ENCODE peak calls at places on chromosomes 13 and 19, in six cellular contexts. A is heart right ventricle, L is hepatocyte, W is uterus, Z is cardiac muscle cell, N is colonic mucosa. S is an unnamed sample.

GRCh38 chr19:40466219-40467006 is at the start of gene SPTBN4:
- DNase-seq in A (peak; percentile 22), L (peak; percentile 12), W (peak; percentile 40), Z (no peak), N (peak; percentile 37), S (peak; percentile 72)

GRCh38 chr19:41951686-41952172 is 7.4 kb downstream of the RABAC1 start:
- DNase-seq in A (peak; percentile 71), L (peak; percentile 87), W (peak; percentile 74), Z (peak; percentile 74), N (peak; percentile 91), S (peak; percentile 88)

GRCh38 chr19:33868076-33868735 is 71.5 kb downstream of the KCTD15 start:
- DNase-seq in A (no peak), L (no peak), W (no peak), Z (peak; percentile 3), N (no peak), S (no peak)

GRCh38 chr19:42471554-42472249 is 29.0 kb upstream of the CXCL17 start:
- DNase-seq in A (no peak), L (no peak), W (no peak), Z (peak; percentile 58), N (peak; percentile 68), S (no peak)

GRCh38 chr19:33580645-33581037 is 41.1 kb upstream of the CHST8 start:
- DNase-seq in A (no peak), L (no peak), W (no peak), Z (no peak), N (no peak), S (no peak)

GRCh38 chr19:54456423-54457373 is 6.9 kb downstream of the LENG9 start:
- DNase-seq in A (no peak), L (peak; percentile 5), W (no peak), Z (no peak), N (no peak), S (peak; percentile 49)

GRCh38 chr19:17441241-17442135 is 7.0 kb downstream of the TMEM221 start:
- DNase-seq in A (no peak), L (no peak), W (no peak), Z (peak; percentile 41), N (no peak), S (no peak)

GRCh38 chr13:91132381-91132780 is 215.1 kb upstream of the MIR17HG start:
- DNase-seq in A (no peak), L (no peak), W (no peak), Z (no peak), N (no peak), S (no peak)

GRCh38 chr19:2083174-2083854 is 12.8 kb downstream of the MOB3A start:
- DNase-seq in A (peak; percentile 50), L (no peak), W (peak; percentile 25), Z (no peak), N (no peak), S (no peak)

GRCh38 chr19:11942843-11943108 is 17.9 kb downstream of the ZNF700 start:
- DNase-seq in A (no peak), L (no peak), W (no peak), Z (no peak), N (no peak), S (no peak)

GRCh38 chr13:111153977-111154332 is 38.8 kb downstream of the ARHGEF7 start:
- DNase-seq in A (no peak), L (no peak), W (no peak), Z (no peak), N (peak; percentile 52), S (no peak)

GRCh38 chr13:27583645-27584044 is 36.7 kb downstream of the LNX2 start:
- DNase-seq in A (no peak), L (no peak), W (no peak), Z (peak; percentile 41), N (no peak), S (no peak)

GRCh38 chr13:51425410-51426042 is 27.3 kb downstream of the INTS6 start:
- DNase-seq in A (no peak), L (peak; percentile 10), W (no peak), Z (peak; percentile 67), N (no peak), S (no peak)

GRCh38 chr13:26128676-26129075 is 76.9 kb upstream of the SHISA2 start:
- DNase-seq in A (no peak), L (no peak), W (no peak), Z (no peak), N (no peak), S (no peak)

GRCh38 chr19:1041835-1042685 is 2.2 kb downstream of the ABCA7 start:
- DNase-seq in A (no peak), L (no peak), W (no peak), Z (no peak), N (peak; percentile 82), S (peak; percentile 88)

GRCh38 chr19:38617283-38617763 is 430 bp downstream of the MAP4K1 start:
- DNase-seq in A (no peak), L (no peak), W (no peak), Z (no peak), N (no peak), S (no peak)

GRCh38 chr19:20478936-20479335 is 86.6 kb downstream of the ZNF737 start:
- DNase-seq in A (no peak), L (no peak), W (no peak), Z (no peak), N (no peak), S (no peak)

GRCh38 chr19:55563261-55563690 is 17.4 kb downstream of the ZNF579 start:
- DNase-seq in A (peak; percentile 77), L (peak; percentile 76), W (peak; percentile 84), Z (peak; percentile 66), N (no peak), S (peak; percentile 84)

GRCh38 chr19:1847684-1848398 is 442 bp downstream of the REXO1 start:
- DNase-seq in A (no peak), L (peak; percentile 87), W (no peak), Z (peak; percentile 64), N (peak; percentile 63), S (peak; percentile 40)

GRCh38 chr13:87123987-87124784 is 547.0 kb upstream of the SLITRK5 start:
- DNase-seq in A (peak; percentile 7), L (peak; percentile 69), W (no peak), Z (peak; percentile 95), N (no peak), S (no peak)

GRCh38 chr13:67859904-67860303 is 629.8 kb upstream of the PCDH9 start:
- DNase-seq in A (no peak), L (no peak), W (no peak), Z (no peak), N (no peak), S (no peak)

GRCh38 chr19:13370948-13371347 is 135.3 kb downstream of the CACNA1A start:
- DNase-seq in A (no peak), L (no peak), W (no peak), Z (no peak), N (no peak), S (no peak)

GRCh38 chr13:113903912-113904311 is 40.0 kb upstream of the GAS6 start:
- DNase-seq in A (no peak), L (no peak), W (no peak), Z (no peak), N (peak; percentile 5), S (no peak)

GRCh38 chr19:13277104-13277809 is 127.0 kb downstream of the IER2 start:
- DNase-seq in A (peak; percentile 67), L (peak; percentile 80), W (peak; percentile 38), Z (peak; percentile 82), N (peak; percentile 78), S (peak; percentile 28)

GRCh38 chr19:57583104-57583520 is 833 bp upstream of the ZIK1 start:
- DNase-seq in A (no peak), L (no peak), W (no peak), Z (no peak), N (no peak), S (no peak)

GRCh38 chr19:57587529-57587928 is 3.6 kb downstream of the ZIK1 start:
- DNase-seq in A (no peak), L (no peak), W (no peak), Z (peak; percentile 20), N (no peak), S (no peak)

GRCh38 chr19:57578487-57579205 is at the start of gene ZNF416:
- DNase-seq in A (peak; percentile 99), L (peak; percentile 99), W (peak; percentile 97), Z (peak; percentile 99), N (peak; percentile 98), S (peak; percentile 98)

GRCh38 chr19:57583521-57584416 is at the start of gene ZIK1:
- DNase-seq in A (peak; percentile 96), L (peak; percentile 94), W (peak; percentile 88), Z (peak; percentile 95), N (peak; percentile 86), S (peak; percentile 92)
- H3K9me3 ChIP-seq in A (peaks cover 10% of the 10 kb centered on the region), L (no peaks in the 10 kb centered on the region), W (no peaks in the 10 kb centered on the region), Z (no peaks in the 10 kb centered on the region), N (no peaks in the 10 kb centered on the region), S (peaks cover 41% of the 10 kb centered on the region)

GRCh38 chr19:44954278-44954648 is 917 bp upstream of the CLPTM1 start:
- DNase-seq in A (no peak), L (no peak), W (no peak), Z (no peak), N (no peak), S (no peak)
- H3K4me3 ChIP-seq in A (peak overlapping the region; percentile 96), L (peak overlapping the region; percentile 75), W (peak overlapping the region; percentile 99), Z (peak overlapping the region; percentile 97), N (peak overlapping the region; percentile 100), S (peak overlapping the region; percentile 78)

GRCh38 chr13:41955605-41956004 is 5.3 kb downstream of the VWA8 start:
- DNase-seq in A (no peak), L (no peak), W (no peak), Z (no peak), N (no peak), S (no peak)

GRCh38 chr13:41954226-41954625 is 6.7 kb downstream of the VWA8 start:
- DNase-seq in A (no peak), L (no peak), W (no peak), Z (no peak), N (no peak), S (no peak)

GRCh38 chr13:41960195-41960699 is 662 bp downstream of the VWA8 start:
- DNase-seq in A (peak; percentile 14), L (peak; percentile 31), W (no peak), Z (peak; percentile 41), N (no peak), S (no peak)

GRCh38 chr13:41952749-41953148 is 8.2 kb downstream of the VWA8 start:
- DNase-seq in A (no peak), L (no peak), W (no peak), Z (no peak), N (no peak), S (no peak)

GRCh38 chr13:41956272-41956671 is 4.6 kb downstream of the VWA8 start:
- DNase-seq in A (no peak), L (no peak), W (no peak), Z (no peak), N (no peak), S (no peak)
- H3K9me3 ChIP-seq in A (no peaks in the 10 kb centered on the region), L (no peaks in the 10 kb centered on the region), W (no peaks in the 10 kb centered on the region), Z (no peaks in the 10 kb centered on the region), N (no peaks in the 10 kb centered on the region), S (no peaks in the 10 kb centered on the region)

GRCh38 chr19:35165200-35166058 is 10.9 kb downstream of the FXYD5 start:
- DNase-seq in A (no peak), L (no peak), W (no peak), Z (no peak), N (no peak), S (no peak)

GRCh38 chr19:35161434-35161743 is 6.9 kb downstream of the FXYD5 start:
- DNase-seq in A (no peak), L (no peak), W (no peak), Z (no peak), N (no peak), S (no peak)

GRCh38 chr19:35162471-35163326 is 8.2 kb downstream of the FXYD5 start:
- DNase-seq in A (no peak), L (no peak), W (no peak), Z (no peak), N (no peak), S (no peak)

GRCh38 chr19:35166100-35167063 is 11.8 kb downstream of the FXYD5 start:
- DNase-seq in A (no peak), L (no peak), W (no peak), Z (no peak), N (no peak), S (no peak)

GRCh38 chr19:35164418-35164817 is 9.9 kb downstream of the FXYD5 start:
- DNase-seq in A (no peak), L (no peak), W (no peak), Z (no peak), N (no peak), S (no peak)
- H3K4me3 ChIP-seq in A (no peak overlapping the region), L (no peak overlapping the region), W (no peak overlapping the region), Z (no peak overlapping the region), N (no peak overlapping the region), S (no peak overlapping the region)